ENCODE peak calls at places on chromosomes 13 and 19, in four cellular contexts. S is upper lobe of right lung, Y is ACHN, N is memory B cell. X is an unnamed sample.

GRCh38 chr13:28684257-28684656 is 25.3 kb downstream of the POMP start:
- DNase-seq in S (peak; percentile 59), Y (no peak), N (no peak), X (no peak)

GRCh38 chr19:52094526-52094925 is 1.0 kb downstream of the ZNF841 start:
- DNase-seq in Y (no peak), S (no peak), N (no peak), X (no peak)

GRCh38 chr13:61187471-61187870 is 228.2 kb downstream of the PCDH20 start:
- DNase-seq in Y (no peak), S (no peak), N (no peak), X (no peak)

GRCh38 chr13:70310720-70311119 is 202.5 kb upstream of the KLHL1 start:
- DNase-seq in N (no peak), Y (peak; percentile 62), S (no peak), X (peak; percentile 6)

GRCh38 chr13:74203576-74203975 is 69.4 kb upstream of the KLF12 start:
- DNase-seq in Y (no peak), S (no peak), N (no peak), X (no peak)

GRCh38 chr13:80757694-80758093 is 416.8 kb upstream of the SPRY2 start:
- DNase-seq in Y (no peak), S (no peak), N (no peak), X (no peak)

GRCh38 chr13:50969691-50970090 is 60.1 kb downstream of the RNASEH2B start:
- DNase-seq in Y (no peak), S (no peak), N (no peak), X (no peak)

GRCh38 chr19:46901701-46902401 is 41.1 kb downstream of the ARHGAP35 start:
- DNase-seq in N (no peak), S (no peak), Y (peak; percentile 29), X (no peak)

GRCh38 chr19:5143471-5144411 is 174.8 kb downstream of the KDM4B start:
- DNase-seq in S (no peak), Y (no peak), N (peak; percentile 64), X (no peak)

GRCh38 chr19:16419671-16420394 is 51.9 kb downstream of the EPS15L1 start:
- DNase-seq in Y (no peak), N (no peak), S (no peak), X (no peak)

GRCh38 chr19:7773841-7774240 is 10.8 kb downstream of the CLEC4M start:
- DNase-seq in N (no peak), S (no peak), Y (no peak), X (no peak)

GRCh38 chr13:87666826-87667225 is 4.3 kb upstream of the SLITRK5 start:
- DNase-seq in N (no peak), Y (no peak), S (no peak), X (no peak)

GRCh38 chr19:35437152-35437951 is 10.7 kb upstream of the FFAR2 start:
- DNase-seq in Y (no peak), N (no peak), S (no peak), X (no peak)

GRCh38 chr19:30551271-30551670 is 179.1 kb downstream of the ZNF536 start:
- DNase-seq in Y (no peak), N (no peak), S (no peak), X (no peak)

GRCh38 chr13:112032186-112032835 is 34.6 kb upstream of the SOX1 start:
- DNase-seq in S (no peak), N (no peak), Y (no peak), X (no peak)

GRCh38 chr19:5456836-5457200 is 1.6 kb downstream of the ZNRF4 start:
- DNase-seq in S (no peak), N (no peak), Y (no peak), X (no peak)

GRCh38 chr13:36051082-36051481 is 80.1 kb downstream of the DCLK1 start:
- DNase-seq in S (no peak), N (no peak), Y (no peak), X (no peak)

GRCh38 chr13:99256709-99257108 is 1.5 kb downstream of the GPR18 start:
- DNase-seq in N (no peak), Y (no peak), S (no peak), X (no peak)

GRCh38 chr13:93635687-93636086 is 409.1 kb downstream of the GPC6 start:
- DNase-seq in S (no peak), N (no peak), Y (no peak), X (no peak)

GRCh38 chr19:2237869-2238153 is 1.2 kb downstream of the SF3A2 start:
- DNase-seq in S (no peak), Y (no peak), N (no peak), X (no peak)

GRCh38 chr13:113632706-113633484 is 25.1 kb downstream of the ATP4B start:
- DNase-seq in S (peak; percentile 27), N (no peak), Y (no peak), X (no peak)

GRCh38 chr19:31270897-31271568 is 78.2 kb downstream of the TSHZ3 start:
- DNase-seq in Y (peak; percentile 4), N (no peak), S (peak; percentile 37), X (no peak)